ENCODE peak calls at places on chromosomes 12 and 14, in nine cellular contexts. B is stimulated activated CD8-positive, alpha-beta memory T cell treated with anti-CD3 and anti-CD28 coated beads, Interleukin-2, amount 100 ng/mL, for 1 hour; A is GM12878; Q is GM10248; O is NCI-H1105; I is HT1080; K is right cardiac atrium; P is germinal center; U is activated CD4-positive, alpha-beta T cell treated with anti-CD3 and anti-CD28 coated beads, Interleukin-2, amount 50 U/mL, for 24 hours. C is an unnamed sample.

GRCh38 chr14:77041837-77042557 is 13.5 kb upstream of the IRF2BPL start:
- DNase-seq in B (no peak), O (peak), I (peak), U (no peak), K (peak), Q (no peak), P (no peak), A (no peak), C (no peak)

GRCh38 chr12:86290615-86291014 is 34.4 kb upstream of the MGAT4C start:
- DNase-seq in O (no peak), B (no peak), A (no peak), I (no peak), K (no peak), U (no peak), P (no peak), Q (no peak), C (no peak)

GRCh38 chr14:35474323-35474722 is 59.6 kb upstream of the INSM2 start:
- DNase-seq in U (no peak), O (no peak), K (no peak), P (no peak), Q (no peak), B (no peak), A (no peak), I (no peak), C (no peak)

GRCh38 chr12:52369220-52369619 is 1.9 kb upstream of the KRT85 start:
- DNase-seq in I (no peak), B (no peak), U (no peak), A (no peak), P (no peak), O (no peak), K (no peak), Q (no peak), C (no peak)

GRCh38 chr14:68787235-68787727 is 5.6 kb downstream of the ZFP36L1 start:
- DNase-seq in I (peak), K (no peak), P (no peak), B (no peak), A (no peak), Q (no peak), U (no peak), O (no peak), C (no peak)

GRCh38 chr12:127560041-127560478 is 706.9 kb upstream of the TMEM132C start:
- DNase-seq in O (no peak), B (no peak), U (no peak), A (no peak), I (no peak), K (no peak), P (no peak), Q (no peak), C (no peak)

GRCh38 chr14:28143340-28143739 is 623.2 kb upstream of the FOXG1 start:
- DNase-seq in Q (no peak), B (no peak), U (no peak), P (no peak), I (no peak), A (no peak), O (no peak), K (no peak), C (no peak)

GRCh38 chr12:76455582-76456345 is 103.8 kb downstream of the OSBPL8 start:
- DNase-seq in P (peak), B (no peak), U (peak), O (peak), A (peak), K (no peak), I (peak), Q (peak), C (peak)

GRCh38 chr14:51674294-51675002 is 22.7 kb downstream of the FRMD6 start:
- DNase-seq in U (no peak), I (peak), B (no peak), P (no peak), O (no peak), Q (no peak), K (no peak), A (no peak), C (no peak)

C was measured in HuH-7.